ENCODE peak calls at places on chromosomes 12 and 14, in ten cellular contexts. A is ovary, N is transverse colon, Z is spleen, E is IMR-90, W is stomach, D is NB4, X is adrenal gland, S is HepG2, R is right lobe of liver. U is an unnamed sample.
A peak's percentile ranks its signal among the peaks of the same experiment; 100 is the strongest.

GRCh38 chr12:109277899-109278762 is 31.0 kb downstream of the FOXN4 start:
- DNase-seq in A (peak; percentile 47), N (no peak), Z (no peak), E (peak; percentile 12), W (no peak), D (peak; percentile 91), X (no peak), S (peak; percentile 97), R (no peak), U (no peak)

GRCh38 chr12:75208851-75209781 is 523 bp downstream of the KCNC2 start:
- DNase-seq in A (no peak), N (no peak), Z (peak; percentile 62), E (peak; percentile 18), W (no peak), D (peak; percentile 25), X (peak; percentile 31), S (no peak), R (peak; percentile 18), U (no peak)

GRCh38 chr12:107670999-107671643 is 14.5 kb upstream of the PWP1 start:
- DNase-seq in A (no peak), N (peak; percentile 27), Z (no peak), E (peak; percentile 7), W (peak; percentile 37), D (peak; percentile 79), X (peak; percentile 38), S (peak; percentile 33), R (peak; percentile 32), U (no peak)

GRCh38 chr14:47442206-47442605 is 233.2 kb downstream of the MDGA2 start:
- DNase-seq in A (no peak), N (no peak), Z (no peak), E (no peak), W (no peak), D (peak; percentile 6), X (no peak), S (peak; percentile 35), R (peak; percentile 35), U (no peak)

GRCh38 chr14:50978888-50979287 is 34.6 kb upstream of the PYGL start:
- DNase-seq in A (no peak), N (no peak), Z (no peak), E (no peak), W (no peak), D (no peak), X (no peak), S (no peak), R (no peak), U (no peak)

GRCh38 chr12:82176761-82177490 is 181.3 kb downstream of the CCDC59 start:
- DNase-seq in A (no peak), N (no peak), Z (no peak), E (no peak), W (no peak), D (no peak), X (no peak), S (no peak), R (no peak), U (no peak)

GRCh38 chr12:11228268-11228879 is 41.1 kb downstream of the PRB3 start:
- DNase-seq in A (no peak), N (peak; percentile 37), Z (no peak), E (peak; percentile 30), W (peak; percentile 35), D (peak; percentile 57), X (peak; percentile 65), S (peak; percentile 56), R (no peak), U (no peak)

GRCh38 chr12:21774358-21775129 is at the start of gene KCNJ8:
- DNase-seq in A (peak; percentile 86), N (peak; percentile 36), Z (peak; percentile 74), E (peak; percentile 50), W (peak; percentile 39), D (peak; percentile 39), X (peak; percentile 92), S (no peak), R (peak; percentile 78), U (no peak)

GRCh38 chr14:81033841-81034240 is 78.4 kb downstream of the TSHR start:
- DNase-seq in A (no peak), N (no peak), Z (no peak), E (no peak), W (no peak), D (peak; percentile 60), X (no peak), S (no peak), R (no peak), U (no peak)

GRCh38 chr12:5785601-5786000 is 159.5 kb downstream of the ANO2 start:
- DNase-seq in A (no peak), N (no peak), Z (no peak), E (no peak), W (no peak), D (no peak), X (no peak), S (no peak), R (no peak), U (no peak)

GRCh38 chr14:32913725-32914124 is 25.0 kb upstream of the NPAS3 start:
- DNase-seq in A (no peak), N (no peak), Z (no peak), E (no peak), W (no peak), D (no peak), X (no peak), S (peak; percentile 36), R (no peak), U (no peak)

GRCh38 chr14:24712374-24712773 is 78.4 kb upstream of the GZMB start:
- DNase-seq in A (no peak), N (no peak), Z (no peak), E (no peak), W (no peak), D (no peak), X (no peak), S (no peak), R (no peak), U (no peak)

GRCh38 chr12:1279050-1279449 is 288.0 kb downstream of the ERC1 start:
- DNase-seq in A (no peak), N (no peak), Z (no peak), E (no peak), W (no peak), D (peak; percentile 28), X (no peak), S (no peak), R (no peak), U (no peak)

GRCh38 chr12:34400986-34401658 is 378.8 kb downstream of the ALG10 start:
- DNase-seq in A (peak; percentile 9), N (peak; percentile 4), Z (peak; percentile 50), E (no peak), W (peak; percentile 9), D (no peak), X (peak; percentile 4), S (no peak), R (peak; percentile 11), U (peak; percentile 18)

GRCh38 chr14:37150414-37150813 is 22.0 kb downstream of the SLC25A21 start:
- DNase-seq in A (no peak), N (no peak), Z (no peak), E (peak; percentile 58), W (no peak), D (peak; percentile 57), X (no peak), S (peak; percentile 63), R (no peak), U (no peak)

GRCh38 chr12:77045183-77045582 is 20.2 kb downstream of the E2F7 start:
- DNase-seq in A (no peak), N (no peak), Z (no peak), E (no peak), W (no peak), D (no peak), X (no peak), S (no peak), R (no peak), U (no peak)

GRCh38 chr12:93757792-93758694 is 80.9 kb downstream of the CRADD start:
- DNase-seq in A (no peak), N (no peak), Z (no peak), E (no peak), W (no peak), D (no peak), X (no peak), S (no peak), R (no peak), U (no peak)

GRCh38 chr12:16950041-16950677 is 344.2 kb upstream of the LMO3 start:
- DNase-seq in A (no peak), N (no peak), Z (no peak), E (no peak), W (no peak), D (no peak), X (no peak), S (no peak), R (no peak), U (no peak)

GRCh38 chr12:16949351-16949750 is 343.4 kb upstream of the LMO3 start:
- DNase-seq in A (no peak), N (no peak), Z (no peak), E (no peak), W (no peak), D (no peak), X (no peak), S (no peak), R (no peak), U (no peak)

GRCh38 chr12:16946691-16947090 is 340.7 kb upstream of the LMO3 start:
- DNase-seq in A (no peak), N (no peak), Z (no peak), E (no peak), W (no peak), D (no peak), X (no peak), S (no peak), R (no peak), U (no peak)
- TF ChIP-seq POLR2A in A (no peak), N (no peak), Z (no peak), E (no peak), W (no peak), D (no peak), X (no peak), S (no peak), R (no peak), U (no peak)

GRCh38 chr12:42238240-42239140 is at the start of gene YAF2:
- DNase-seq in A (peak; percentile 90), N (peak; percentile 93), Z (peak; percentile 98), E (peak; percentile 85), W (peak; percentile 91), D (peak; percentile 92), X (peak; percentile 91), S (peak; percentile 74), R (peak; percentile 95), U (peak; percentile 95)
- TF ChIP-seq POLR2A in A (peak; percentile 19), N (no peak), Z (no peak), E (peak; percentile 49), W (no peak), D (peak; percentile 7), X (peak; percentile 79), S (peak; percentile 58), R (peak; percentile 52), U (no peak)

GRCh38 chr14:104865631-104866441 is 768 bp downstream of the CEP170B start:
- DNase-seq in A (peak; percentile 67), N (peak; percentile 77), Z (peak; percentile 77), E (peak; percentile 67), W (peak; percentile 78), D (peak; percentile 27), X (peak; percentile 73), S (no peak), R (peak; percentile 66), U (peak; percentile 87)
- TF ChIP-seq POLR2A in A (no peak), N (peak; percentile 77), Z (no peak), E (peak; percentile 80), W (no peak), D (no peak), X (peak; percentile 39), S (no peak), R (no peak), U (peak; percentile 57)

DNA sequence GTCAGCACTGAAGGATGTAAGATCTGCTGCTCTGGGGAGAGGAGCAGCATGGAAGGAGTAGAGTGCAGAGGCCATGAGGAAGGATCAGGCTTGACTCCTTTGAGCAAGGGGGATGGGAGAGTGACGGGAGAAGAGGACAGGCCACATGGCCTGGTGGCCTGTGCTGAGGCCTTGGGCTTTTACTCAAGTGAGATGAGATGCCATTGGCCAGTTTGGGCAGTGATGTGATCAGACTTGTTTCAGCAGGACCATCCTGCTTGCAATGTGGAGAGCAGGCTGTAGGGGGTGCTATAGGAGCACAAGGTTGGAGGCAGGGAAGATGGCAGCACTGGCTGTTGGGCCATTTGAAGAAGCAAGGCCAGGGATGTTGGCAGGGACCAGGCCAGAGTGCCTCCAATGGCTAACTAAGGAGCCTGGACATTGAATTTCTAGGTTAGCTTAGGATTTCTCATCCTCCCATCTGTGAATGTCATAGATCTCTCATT is 23.6 kb downstream of the FGF23 start:
- DNase-seq in A (no peak), N (peak; percentile 24), Z (no peak), E (peak; percentile 8), W (no peak), D (peak; percentile 72), X (peak; percentile 48), S (peak; percentile 28), R (no peak), U (peak; percentile 51)
- TF ChIP-seq POLR2A in A (no peak), N (no peak), Z (no peak), E (no peak), W (no peak), D (no peak), X (no peak), S (no peak), R (no peak), U (no peak)

U was measured in Peyer's patch.